ENCODE peak calls at places on chromosome 3, in six cellular contexts. One of them, this sample, is unnamed.

GRCh38 chr3:178465260-178466180 is 70.7 kb upstream of the KCNMB2 start:
- DNase-seq in PC-9: no peak
- DNase-seq in left ventricle myocardium inferior: no peak
- DNase-seq in prostate gland: no peak
- DNase-seq in fibroblast of lung: no peak
- DNase-seq in uterus: no peak
- DNase-seq in this sample: no peak

GRCh38 chr3:59737209-59737608 is 687.4 kb upstream of the CFAP20DC start:
- DNase-seq in PC-9: no peak
- DNase-seq in uterus: no peak
- DNase-seq in prostate gland: no peak
- DNase-seq in left ventricle myocardium inferior: no peak
- DNase-seq in fibroblast of lung: no peak
- DNase-seq in this sample: no peak

GRCh38 chr3:142152349-142152748 is 3.0 kb upstream of the TFDP2 start:
- DNase-seq in left ventricle myocardium inferior: no peak
- DNase-seq in prostate gland: no peak
- DNase-seq in uterus: no peak
- DNase-seq in fibroblast of lung: no peak
- DNase-seq in PC-9: no peak
- DNase-seq in this sample: no peak

GRCh38 chr3:114756506-114757279 is 390.4 kb downstream of the ZBTB20 start:
- DNase-seq in uterus: no peak
- DNase-seq in left ventricle myocardium inferior: no peak
- DNase-seq in fibroblast of lung: peak
- DNase-seq in prostate gland: no peak
- DNase-seq in PC-9: no peak
- DNase-seq in this sample: no peak

GRCh38 chr3:60992395-60992794 is 258.9 kb downstream of the FHIT start:
- DNase-seq in PC-9: no peak
- DNase-seq in prostate gland: no peak
- DNase-seq in left ventricle myocardium inferior: peak
- DNase-seq in fibroblast of lung: no peak
- DNase-seq in uterus: no peak
- DNase-seq in this sample: no peak

GRCh38 chr3:13171704-13172643 is 98.7 kb upstream of the IQSEC1 start:
- DNase-seq in PC-9: no peak
- DNase-seq in prostate gland: no peak
- DNase-seq in uterus: no peak
- DNase-seq in fibroblast of lung: no peak
- DNase-seq in left ventricle myocardium inferior: no peak
- DNase-seq in this sample: no peak

GRCh38 chr3:105806361-105806760 is 62.5 kb downstream of the CBLB start:
- DNase-seq in prostate gland: no peak
- DNase-seq in PC-9: peak
- DNase-seq in left ventricle myocardium inferior: no peak
- DNase-seq in uterus: no peak
- DNase-seq in fibroblast of lung: peak
- DNase-seq in this sample: peak

GRCh38 chr3:144229973-144230372 is 258.4 kb downstream of the DIPK2A start:
- DNase-seq in left ventricle myocardium inferior: no peak
- DNase-seq in PC-9: no peak
- DNase-seq in fibroblast of lung: peak
- DNase-seq in prostate gland: no peak
- DNase-seq in uterus: no peak
- DNase-seq in this sample: no peak

GRCh38 chr3:48851407-48851806 is 3.7 kb upstream of the PRKAR2A start:
- DNase-seq in left ventricle myocardium inferior: no peak
- DNase-seq in fibroblast of lung: peak
- DNase-seq in prostate gland: no peak
- DNase-seq in uterus: no peak
- DNase-seq in PC-9: no peak
- DNase-seq in this sample: no peak

GRCh38 chr3:156483961-156484787 is 70.7 kb downstream of the SSR3 start:
- DNase-seq in PC-9: peak
- DNase-seq in uterus: no peak
- DNase-seq in left ventricle myocardium inferior: no peak
- DNase-seq in fibroblast of lung: peak
- DNase-seq in prostate gland: no peak
- DNase-seq in this sample: peak

GRCh38 chr3:36364260-36364659 is 16.0 kb upstream of the STAC start:
- DNase-seq in PC-9: no peak
- DNase-seq in prostate gland: no peak
- DNase-seq in fibroblast of lung: no peak
- DNase-seq in left ventricle myocardium inferior: no peak
- DNase-seq in uterus: no peak
- DNase-seq in this sample: no peak

GRCh38 chr3:23365066-23365465 is 161.9 kb downstream of the UBE2E2 start:
- DNase-seq in PC-9: no peak
- DNase-seq in left ventricle myocardium inferior: no peak
- DNase-seq in fibroblast of lung: no peak
- DNase-seq in uterus: no peak
- DNase-seq in prostate gland: no peak
- DNase-seq in this sample: no peak

GRCh38 chr3:32778389-32778788 is 39.4 kb upstream of the TRIM71 start:
- DNase-seq in left ventricle myocardium inferior: no peak
- DNase-seq in uterus: no peak
- DNase-seq in fibroblast of lung: no peak
- DNase-seq in prostate gland: no peak
- DNase-seq in PC-9: no peak
- DNase-seq in this sample: no peak

GRCh38 chr3:187843654-187844053 is 98.4 kb upstream of the BCL6 start:
- DNase-seq in fibroblast of lung: no peak
- DNase-seq in uterus: no peak
- DNase-seq in prostate gland: no peak
- DNase-seq in PC-9: no peak
- DNase-seq in left ventricle myocardium inferior: peak
- DNase-seq in this sample: no peak

GRCh38 chr3:45612918-45613602 is 18.5 kb downstream of the LIMD1 start:
- DNase-seq in PC-9: peak
- DNase-seq in prostate gland: no peak
- DNase-seq in uterus: no peak
- DNase-seq in fibroblast of lung: no peak
- DNase-seq in left ventricle myocardium inferior: no peak
- DNase-seq in this sample: no peak

GRCh38 chr3:195247863-195248189 is 23.1 kb downstream of the XXYLT1 start:
- DNase-seq in uterus: no peak
- DNase-seq in prostate gland: no peak
- DNase-seq in fibroblast of lung: no peak
- DNase-seq in PC-9: no peak
- DNase-seq in left ventricle myocardium inferior: no peak
- DNase-seq in this sample: no peak

GRCh38 chr3:30042274-30042859 is 564.0 kb upstream of the TGFBR2 start:
- DNase-seq in left ventricle myocardium inferior: peak
- DNase-seq in uterus: peak
- DNase-seq in fibroblast of lung: peak
- DNase-seq in prostate gland: peak
- DNase-seq in PC-9: peak
- DNase-seq in this sample: peak

GRCh38 chr3:115852278-115852677 is 229.0 kb downstream of the GAP43 start:
- DNase-seq in PC-9: no peak
- DNase-seq in uterus: no peak
- DNase-seq in left ventricle myocardium inferior: no peak
- DNase-seq in prostate gland: no peak
- DNase-seq in fibroblast of lung: no peak
- DNase-seq in this sample: no peak

GRCh38 chr3:33392703-33393125 is 47.5 kb downstream of the UBP1 start:
- DNase-seq in uterus: no peak
- DNase-seq in PC-9: peak
- DNase-seq in fibroblast of lung: peak
- DNase-seq in prostate gland: no peak
- DNase-seq in left ventricle myocardium inferior: no peak
- DNase-seq in this sample: peak

GRCh38 chr3:8871306-8871705 is 92.0 kb downstream of the RAD18 start:
- DNase-seq in uterus: no peak
- DNase-seq in prostate gland: no peak
- DNase-seq in fibroblast of lung: no peak
- DNase-seq in PC-9: no peak
- DNase-seq in left ventricle myocardium inferior: no peak
- DNase-seq in this sample: no peak

GRCh38 chr3:140023616-140024530 is 88.9 kb downstream of the CLSTN2 start:
- DNase-seq in uterus: peak
- DNase-seq in PC-9: no peak
- DNase-seq in prostate gland: peak
- DNase-seq in left ventricle myocardium inferior: peak
- DNase-seq in fibroblast of lung: no peak
- DNase-seq in this sample: no peak

GRCh38 chr3:193946945-193947344 is 189.0 kb upstream of the HES1 start:
- DNase-seq in prostate gland: no peak
- DNase-seq in left ventricle myocardium inferior: no peak
- DNase-seq in uterus: no peak
- DNase-seq in PC-9: peak
- DNase-seq in fibroblast of lung: no peak
- DNase-seq in this sample: no peak

GRCh38 chr3:115825046-115825445 is 201.7 kb downstream of the GAP43 start:
- DNase-seq in PC-9: no peak
- DNase-seq in left ventricle myocardium inferior: no peak
- DNase-seq in fibroblast of lung: no peak
- DNase-seq in prostate gland: no peak
- DNase-seq in uterus: no peak
- DNase-seq in this sample: peak

GRCh38 chr3:108153451-108153981 is 62.7 kb upstream of the CD47 start:
- DNase-seq in prostate gland: peak
- DNase-seq in PC-9: peak
- DNase-seq in fibroblast of lung: peak
- DNase-seq in left ventricle myocardium inferior: no peak
- DNase-seq in uterus: no peak
- DNase-seq in this sample: peak

GRCh38 chr3:180284331-180285110 is 247.8 kb upstream of the PEX5L start:
- DNase-seq in PC-9: no peak
- DNase-seq in uterus: no peak
- DNase-seq in left ventricle myocardium inferior: no peak
- DNase-seq in fibroblast of lung: no peak
- DNase-seq in prostate gland: no peak
- DNase-seq in this sample: no peak

GRCh38 chr3:134299185-134299887 is 48.7 kb upstream of the RYK start:
- DNase-seq in fibroblast of lung: peak
- DNase-seq in PC-9: no peak
- DNase-seq in prostate gland: no peak
- DNase-seq in uterus: no peak
- DNase-seq in left ventricle myocardium inferior: no peak
- DNase-seq in this sample: no peak

GRCh38 chr3:34387831-34388564 is 589.6 kb downstream of the PDCD6IP start:
- DNase-seq in uterus: no peak
- DNase-seq in left ventricle myocardium inferior: no peak
- DNase-seq in prostate gland: no peak
- DNase-seq in PC-9: no peak
- DNase-seq in fibroblast of lung: no peak
- DNase-seq in this sample: no peak

DNA sequence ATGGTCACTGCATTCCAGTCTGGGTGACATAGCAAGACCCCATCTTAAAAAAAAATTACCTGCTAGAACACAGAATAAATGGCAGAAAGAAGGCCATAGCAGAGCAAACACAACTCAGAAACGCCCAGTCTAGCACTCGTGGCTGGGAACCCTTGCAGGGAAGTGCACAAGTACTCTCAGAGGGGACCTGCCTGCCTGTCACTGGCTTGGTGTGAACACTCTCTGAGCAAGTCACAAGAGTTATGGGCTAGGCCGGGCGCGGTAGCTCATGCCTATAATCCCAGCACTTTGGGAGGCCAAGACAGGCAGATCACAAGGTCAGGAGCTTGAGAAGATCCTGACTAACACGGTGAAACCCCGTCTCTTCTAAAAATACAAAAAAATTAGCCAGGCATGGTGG is 17.2 kb downstream of the SFMBT1 start:
- DNase-seq in PC-9: no peak
- DNase-seq in uterus: no peak
- DNase-seq in fibroblast of lung: no peak
- DNase-seq in prostate gland: no peak
- DNase-seq in left ventricle myocardium inferior: no peak
- DNase-seq in this sample: no peak
- H3K27ac ChIP-seq in PC-9: no peak
- H3K27ac ChIP-seq in uterus: no peak
- H3K27ac ChIP-seq in fibroblast of lung: no peak
- H3K27ac ChIP-seq in prostate gland: no peak
- H3K27ac ChIP-seq in left ventricle myocardium inferior: no peak
- H3K27ac ChIP-seq in this sample: no peak

DNA sequence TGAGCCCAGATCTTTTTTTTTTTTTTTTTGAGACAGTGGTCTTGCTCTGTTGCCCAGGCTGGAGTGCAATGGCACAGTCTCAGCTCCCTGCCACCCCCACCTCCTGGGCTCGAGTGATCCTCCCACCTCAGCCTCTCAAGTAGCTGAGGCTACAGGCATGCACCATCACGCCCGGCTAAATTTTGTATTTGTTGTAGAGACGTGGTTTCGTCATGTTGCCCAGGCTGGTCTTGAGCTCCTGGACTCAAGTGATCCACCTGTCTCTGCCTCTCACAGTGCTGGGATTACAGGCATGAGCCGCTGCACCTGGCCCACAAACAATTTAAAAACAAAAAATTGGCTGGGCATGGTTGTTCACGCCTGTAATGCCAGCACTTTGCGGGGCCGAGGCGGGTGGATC is 22.6 kb upstream of the SLC6A6 start:
- DNase-seq in prostate gland: no peak
- DNase-seq in uterus: no peak
- DNase-seq in PC-9: no peak
- DNase-seq in left ventricle myocardium inferior: no peak
- DNase-seq in fibroblast of lung: no peak
- DNase-seq in this sample: no peak
- TF ChIP-seq CTCF in prostate gland: no peak
- TF ChIP-seq CTCF in uterus: no peak
- TF ChIP-seq CTCF in PC-9: no peak
- TF ChIP-seq CTCF in left ventricle myocardium inferior: no peak
- TF ChIP-seq CTCF in fibroblast of lung: no peak
- TF ChIP-seq CTCF in this sample: no peak

GRCh38 chr3:183094711-183095110 is 4.6 kb downstream of the MCCC1 start:
- DNase-seq in prostate gland: peak
- DNase-seq in uterus: no peak
- DNase-seq in PC-9: no peak
- DNase-seq in left ventricle myocardium inferior: no peak
- DNase-seq in fibroblast of lung: no peak
- DNase-seq in this sample: peak
- H3K27ac ChIP-seq in prostate gland: peak
- H3K27ac ChIP-seq in uterus: no peak
- H3K27ac ChIP-seq in PC-9: peak
- H3K27ac ChIP-seq in left ventricle myocardium inferior: no peak
- H3K27ac ChIP-seq in fibroblast of lung: no peak
- H3K27ac ChIP-seq in this sample: no peak

DNA sequence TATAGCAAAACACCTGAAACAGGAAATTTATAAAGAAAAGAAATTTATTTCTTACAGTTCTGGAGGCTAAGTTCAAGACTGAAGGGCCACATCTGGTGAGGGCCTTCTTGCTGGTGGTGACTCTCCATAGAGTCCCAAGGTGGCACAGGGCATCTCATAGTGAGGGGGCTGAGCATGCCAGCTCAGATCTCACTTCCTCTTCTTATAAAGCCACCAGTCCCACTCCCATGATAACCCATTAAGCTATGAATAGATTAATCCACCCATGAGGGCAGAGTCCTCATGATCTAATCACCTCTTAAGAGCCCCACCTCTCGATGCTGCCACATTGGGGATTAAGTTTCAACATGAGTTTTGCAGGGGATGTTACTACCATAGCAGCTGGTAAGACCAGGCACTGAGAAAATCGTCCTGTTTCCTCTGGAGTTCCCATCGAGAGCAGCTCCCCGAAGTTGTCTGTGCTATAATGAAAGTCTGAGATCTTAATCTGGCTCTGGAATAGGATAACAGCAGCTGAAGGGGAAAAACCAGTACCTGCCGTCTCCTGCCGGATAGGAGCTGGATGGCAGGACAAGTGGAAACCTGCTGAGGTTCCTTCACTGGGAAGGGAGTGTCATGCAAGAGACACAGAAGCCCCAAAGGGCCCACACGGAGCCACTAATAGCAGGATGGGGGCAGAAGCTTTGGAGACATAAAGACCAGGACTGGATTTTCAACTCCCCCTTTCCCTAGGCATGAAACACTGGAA is 79.5 kb upstream of the EPHB3 start:
- DNase-seq in fibroblast of lung: no peak
- DNase-seq in prostate gland: peak
- DNase-seq in PC-9: no peak
- DNase-seq in left ventricle myocardium inferior: no peak
- DNase-seq in uterus: no peak
- DNase-seq in this sample: no peak
- TF ChIP-seq CTCF in fibroblast of lung: no peak
- TF ChIP-seq CTCF in prostate gland: no peak
- TF ChIP-seq CTCF in PC-9: no peak
- TF ChIP-seq CTCF in left ventricle myocardium inferior: no peak
- TF ChIP-seq CTCF in uterus: no peak
- TF ChIP-seq CTCF in this sample: no peak

This sample was measured in RWPE1.